ENCODE peak calls at places on chromosome 12, in seven cellular contexts. U, H, Z, F, Q, M and B are unnamed samples.
A peak's percentile ranks its signal among the peaks of the same experiment; 100 is the strongest.

GRCh38 chr12:68932701-68933563 is at the start of gene CPM:
- DNase-seq in M (peak; percentile 92), F (peak; percentile 58), Z (peak; percentile 42), H (peak; percentile 78), Q (peak; percentile 56), U (peak; percentile 88), B (peak; percentile 89)

GRCh38 chr12:111211910-111212757 is 156.8 kb downstream of the PHETA1 start:
- DNase-seq in F (peak; percentile 9), H (no peak), M (no peak), U (no peak), Q (no peak), Z (no peak), B (no peak)

GRCh38 chr12:3988519-3989217 is 115.5 kb upstream of the PARP11 start:
- DNase-seq in F (peak; percentile 4), Z (no peak), M (no peak), U (no peak), Q (no peak), H (no peak), B (no peak)

GRCh38 chr12:104667139-104667538 is 210.4 kb downstream of the CHST11 start:
- DNase-seq in F (no peak), Q (no peak), U (no peak), Z (no peak), M (no peak), H (no peak), B (peak; percentile 67)

GRCh38 chr12:108731105-108731865 is at the start of gene CORO1C:
- DNase-seq in Q (peak; percentile 95), H (peak; percentile 99), F (peak; percentile 96), Z (peak; percentile 85), M (peak; percentile 99), U (peak; percentile 100), B (peak; percentile 96)

GRCh38 chr12:107405436-107405835 is 280.2 kb upstream of the PWP1 start:
- DNase-seq in H (no peak), F (no peak), Z (no peak), U (no peak), Q (no peak), M (no peak), B (no peak)

GRCh38 chr12:120879102-120879501 is 25.1 kb downstream of the SPPL3 start:
- DNase-seq in Z (no peak), U (no peak), M (no peak), Q (peak; percentile 25), F (no peak), H (no peak), B (no peak)

GRCh38 chr12:106118-106561 is 39.6 kb downstream of the IQSEC3 start:
- DNase-seq in F (peak; percentile 94), U (no peak), M (peak; percentile 40), Q (no peak), H (peak; percentile 53), Z (no peak), B (no peak)

GRCh38 chr12:28248555-28249127 is 58.4 kb downstream of the CCDC91 start:
- DNase-seq in F (no peak), H (no peak), U (no peak), M (no peak), Q (no peak), Z (no peak), B (no peak)

GRCh38 chr12:108115746-108116125 is 13.4 kb upstream of the WSCD2 start:
- DNase-seq in Q (no peak), M (no peak), F (no peak), H (no peak), U (no peak), Z (no peak), B (no peak)

GRCh38 chr12:116000252-116000651 is 277.2 kb downstream of the MED13L start:
- DNase-seq in F (no peak), Q (no peak), H (no peak), U (no peak), M (no peak), Z (no peak), B (no peak)

GRCh38 chr12:104600790-104601739 is 144.3 kb downstream of the CHST11 start:
- DNase-seq in H (no peak), Z (no peak), Q (no peak), M (no peak), F (no peak), U (no peak), B (no peak)

GRCh38 chr12:40946612-40947194 is 241.4 kb upstream of the PDZRN4 start:
- DNase-seq in Q (no peak), H (no peak), F (peak; percentile 27), U (no peak), M (no peak), Z (no peak), B (no peak)

GRCh38 chr12:47837190-47838171 is 17.8 kb upstream of the HDAC7 start:
- DNase-seq in Z (peak; percentile 56), M (peak; percentile 78), F (peak; percentile 76), H (peak; percentile 87), Q (peak; percentile 62), U (peak; percentile 76), B (peak; percentile 75)

GRCh38 chr12:6866920-6867406 is 368 bp upstream of the TPI1 start:
- DNase-seq in F (no peak), Q (no peak), M (no peak), U (no peak), H (peak; percentile 85), Z (no peak), B (no peak)

GRCh38 chr12:6868211-6869048 is 1.1 kb downstream of the TPI1 start:
- DNase-seq in M (no peak), F (peak; percentile 55), Z (no peak), H (no peak), U (no peak), Q (no peak), B (no peak)

GRCh38 chr12:6863586-6864321 is 3.6 kb upstream of the TPI1 start:
- DNase-seq in Z (no peak), H (no peak), F (no peak), U (no peak), Q (no peak), M (no peak), B (no peak)

GRCh38 chr12:6867407-6868210 is at the start of gene TPI1:
- DNase-seq in F (peak; percentile 79), M (peak; percentile 93), Q (peak; percentile 72), U (peak; percentile 91), Z (peak; percentile 46), H (peak; percentile 94), B (peak; percentile 85)

GRCh38 chr12:6866163-6866919 is 990 bp upstream of the TPI1 start:
- DNase-seq in Q (no peak), U (peak; percentile 55), Z (no peak), F (no peak), M (no peak), H (peak; percentile 75), B (no peak)
- H3K4me3 ChIP-seq in Q (no peak overlapping the region), U (no peak overlapping the region), Z (peak overlapping the region; percentile 97), F (peak overlapping the region; percentile 93), M (peak overlapping the region; percentile 100), H (peak overlapping the region; percentile 94), B (no peak overlapping the region)

GRCh38 chr12:53510181-53510812 is 3.0 kb upstream of the NPFF start:
- DNase-seq in U (no peak), H (peak; percentile 57), M (peak; percentile 25), F (no peak), Q (no peak), Z (no peak), B (no peak)

GRCh38 chr12:53506881-53507719 is at the start of gene NPFF:
- DNase-seq in U (no peak), H (no peak), M (no peak), Z (no peak), F (no peak), Q (no peak), B (no peak)

GRCh38 chr12:53505555-53506449 is 1.5 kb downstream of the NPFF start:
- DNase-seq in Z (no peak), H (no peak), M (no peak), F (no peak), U (no peak), Q (no peak), B (no peak)

GRCh38 chr12:53506450-53506785 is 866 bp downstream of the NPFF start:
- DNase-seq in Q (no peak), M (no peak), F (no peak), U (no peak), Z (no peak), H (no peak), B (no peak)

GRCh38 chr12:53508534-53509199 is 1.4 kb upstream of the NPFF start:
- DNase-seq in H (peak; percentile 90), F (peak; percentile 88), Z (peak; percentile 51), M (peak; percentile 88), U (peak; percentile 94), Q (peak; percentile 61), B (peak; percentile 87)
- TF ChIP-seq CTCF in H (peak; percentile 94), F (peak; percentile 92), Z (peak; percentile 90), M (peak; percentile 92), U (peak; percentile 74), Q (peak; percentile 97), B (peak; percentile 92)

GRCh38 chr12:12533238-12533829 is 29.3 kb downstream of the DUSP16 start:
- DNase-seq in U (peak; percentile 64), Z (peak; percentile 60), M (peak; percentile 75), Q (peak; percentile 41), F (no peak), H (no peak), B (peak; percentile 90)

GRCh38 chr12:12527820-12528296 is 34.8 kb downstream of the DUSP16 start:
- DNase-seq in Z (no peak), H (no peak), U (peak; percentile 40), Q (no peak), F (peak; percentile 28), M (no peak), B (peak; percentile 22)

GRCh38 chr12:12531194-12531593 is 31.5 kb downstream of the DUSP16 start:
- DNase-seq in M (no peak), F (no peak), Q (no peak), U (no peak), H (no peak), Z (no peak), B (no peak)

GRCh38 chr12:12528361-12529092 is 34.1 kb downstream of the DUSP16 start:
- DNase-seq in Z (no peak), H (no peak), F (no peak), M (no peak), U (no peak), Q (no peak), B (no peak)

GRCh38 chr12:12529783-12530421 is 32.8 kb downstream of the DUSP16 start:
- DNase-seq in F (no peak), H (no peak), Q (no peak), Z (no peak), U (no peak), M (no peak), B (no peak)
- H3K4me1 ChIP-seq in F (peaks cover 17% of the 10 kb centered on the region), H (peaks cover 31% of the 10 kb centered on the region), Q (peaks cover 9% of the 10 kb centered on the region), Z (peaks cover 11% of the 10 kb centered on the region), U (peaks cover 42% of the 10 kb centered on the region), M (peaks cover 24% of the 10 kb centered on the region), B (peaks cover 65% of the 10 kb centered on the region)

GRCh38 chr12:124326104-124326503 is 31.2 kb downstream of the RFLNA start:
- DNase-seq in Q (no peak), F (no peak), U (no peak), Z (no peak), H (no peak), M (no peak), B (no peak)

GRCh38 chr12:124321556-124322270 is 26.8 kb downstream of the RFLNA start:
- DNase-seq in M (no peak), Z (no peak), H (no peak), F (no peak), U (peak; percentile 31), Q (peak; percentile 9), B (no peak)

GRCh38 chr12:124324803-124325705 is 30.2 kb downstream of the RFLNA start:
- DNase-seq in F (no peak), H (no peak), M (no peak), Z (no peak), Q (no peak), U (peak; percentile 20), B (no peak)

GRCh38 chr12:124322271-124322998 is 27.5 kb downstream of the RFLNA start:
- DNase-seq in Z (no peak), Q (peak; percentile 7), H (no peak), U (no peak), F (no peak), M (no peak), B (no peak)

GRCh38 chr12:124323771-124324530 is 29.1 kb downstream of the RFLNA start:
- DNase-seq in Z (no peak), U (no peak), F (no peak), M (no peak), Q (no peak), H (no peak), B (no peak)
- H3K4me3 ChIP-seq in Z (no peak overlapping the region), U (no peak overlapping the region), F (no peak overlapping the region), M (no peak overlapping the region), Q (no peak overlapping the region), H (no peak overlapping the region), B (no peak overlapping the region)